ENCODE peak calls at places on chromosomes 11 and 22, in six cellular contexts. P, C, D, V, O and R are unnamed samples.
A peak's percentile ranks its signal among the peaks of the same experiment; 100 is the strongest.

GRCh38 chr22:30047364-30047738 is 32.9 kb upstream of the HORMAD2 start:
- DNase-seq in V (no peak), P (no peak), D (no peak), C (no peak), O (no peak), R (peak; percentile 19)

GRCh38 chr11:121282886-121283502 is 9.6 kb upstream of the SC5D start:
- DNase-seq in O (no peak), C (no peak), D (no peak), P (no peak), V (no peak), R (no peak)

GRCh38 chr11:45232341-45233080 is 53.6 kb downstream of the SYT13 start:
- DNase-seq in D (no peak), P (no peak), C (peak; percentile 47), V (no peak), O (no peak), R (no peak)

GRCh38 chr11:79264284-79264683 is 176.5 kb downstream of the TENM4 start:
- DNase-seq in D (no peak), P (no peak), C (no peak), O (no peak), V (no peak), R (no peak)

GRCh38 chr22:43504666-43505261 is 93.0 kb downstream of the MPPED1 start:
- DNase-seq in D (no peak), C (no peak), V (no peak), O (no peak), P (no peak), R (no peak)

GRCh38 chr11:33334627-33335026 is 77.4 kb downstream of the HIPK3 start:
- DNase-seq in D (no peak), V (no peak), C (no peak), O (no peak), P (no peak), R (no peak)

GRCh38 chr11:19827399-19828135 is 114.9 kb downstream of the NAV2 start:
- DNase-seq in D (no peak), V (no peak), P (no peak), C (no peak), O (no peak), R (no peak)

GRCh38 chr11:117328414-117329010 is 858 bp downstream of the CEP164 start:
- DNase-seq in P (peak; percentile 56), C (no peak), D (peak; percentile 36), O (no peak), V (no peak), R (no peak)

GRCh38 chr22:26432619-26433311 is 3.7 kb downstream of the ASPHD2 start:
- DNase-seq in O (no peak), D (no peak), V (no peak), P (no peak), C (no peak), R (no peak)

DNA sequence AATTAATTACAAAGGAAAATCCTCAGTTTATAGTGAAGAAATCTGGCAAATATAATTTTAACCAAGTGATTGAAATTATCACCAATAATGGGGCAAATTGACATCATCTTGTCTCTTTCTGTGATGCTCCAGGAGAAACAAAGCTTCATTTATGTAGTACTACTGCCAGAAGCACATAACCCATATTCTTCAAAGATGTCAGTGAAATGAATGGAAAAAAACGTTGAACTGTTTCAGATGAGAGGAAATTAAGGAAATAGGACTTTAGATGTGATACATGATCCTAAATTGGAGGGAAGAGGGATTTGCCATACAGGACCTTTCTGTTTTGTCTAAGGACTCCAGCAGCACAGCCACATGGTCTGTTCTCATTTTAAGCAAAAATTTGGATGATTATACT is 57.6 kb downstream of the PPP6R3 start:
- DNase-seq in O (no peak), C (no peak), P (no peak), V (no peak), D (no peak), R (no peak)
- H3K27ac ChIP-seq in O (no peak overlapping the region), C (no peak overlapping the region), P (no peak overlapping the region), V (no peak overlapping the region), D (no peak overlapping the region), R (no peak overlapping the region)

GRCh38 chr11:39681428-39681827 is 1778.0 kb downstream of the LRRC4C start:
- DNase-seq in D (no peak), C (no peak), P (no peak), V (no peak), O (no peak), R (no peak)
- H3K27ac ChIP-seq in D (no peak overlapping the region), C (no peak overlapping the region), P (no peak overlapping the region), V (no peak overlapping the region), O (no peak overlapping the region), R (no peak overlapping the region)

DNA sequence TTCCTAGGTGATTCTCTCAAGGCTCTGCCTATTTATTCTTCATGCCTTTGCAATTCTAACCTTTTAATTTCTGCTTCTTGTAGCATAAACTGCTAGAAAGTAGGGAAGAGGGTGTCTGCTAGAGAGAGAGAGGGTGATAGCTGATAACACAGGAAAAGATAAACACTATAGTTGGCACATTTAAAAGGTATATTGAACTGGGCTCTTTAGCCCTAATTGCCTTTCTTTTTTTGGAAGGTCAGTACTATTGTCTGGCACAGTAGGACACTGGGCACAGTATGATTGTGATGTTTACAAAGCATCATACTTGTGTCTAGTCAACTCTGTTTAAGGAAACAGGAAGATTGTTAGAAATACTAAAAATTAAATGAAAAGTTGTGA is 33.3 kb downstream of the TEAD1 start:
- DNase-seq in C (no peak), O (no peak), P (no peak), V (no peak), D (no peak), R (no peak)
- H3K27ac ChIP-seq in C (no peak overlapping the region), O (no peak overlapping the region), P (no peak overlapping the region), V (no peak overlapping the region), D (no peak overlapping the region), R (no peak overlapping the region)

GRCh38 chr11:93850585-93851018 is at the start of gene VSTM5:
- DNase-seq in V (no peak), C (no peak), O (no peak), D (no peak), P (no peak), R (no peak)
- H3K27ac ChIP-seq in V (peak within 1 kb of the TSS; percentile 83), C (no peak within 1 kb of the TSS), O (no peak within 1 kb of the TSS), D (no peak within 1 kb of the TSS), P (no peak within 1 kb of the TSS), R (no peak within 1 kb of the TSS)

DNA sequence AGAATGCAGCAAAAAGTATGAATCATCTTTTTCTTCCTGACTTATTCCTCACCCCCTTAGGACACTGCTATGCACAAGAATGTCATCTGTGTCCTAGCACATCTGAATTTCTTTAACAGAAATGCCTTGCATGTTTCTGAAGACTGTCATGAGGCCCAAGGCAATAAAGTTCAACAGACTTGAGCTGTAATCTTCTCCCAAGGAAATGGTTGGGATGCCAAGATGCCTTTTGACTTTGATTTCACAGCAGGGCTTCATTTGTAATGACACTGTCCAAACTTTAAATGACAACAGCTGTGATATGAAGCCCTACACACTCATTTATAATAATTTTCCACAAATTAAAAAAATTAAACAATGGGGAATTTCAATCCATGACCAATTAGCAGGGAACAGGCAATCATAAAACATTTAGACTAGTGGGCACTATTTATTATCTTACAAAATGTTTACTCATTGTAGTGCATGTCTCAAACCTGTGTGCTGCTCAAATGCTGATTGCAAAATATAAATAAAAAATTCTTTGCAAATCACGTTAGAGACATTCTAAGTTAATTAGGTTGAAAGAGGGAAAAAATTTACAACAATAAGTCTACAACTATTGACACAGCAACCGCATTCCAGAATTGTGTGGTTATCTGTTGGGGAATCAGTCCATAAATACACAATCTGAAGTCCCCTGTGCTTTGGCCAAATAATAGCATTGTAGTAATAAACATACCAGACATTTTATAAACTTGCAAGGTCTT is 242.3 kb downstream of the SWAP70 start:
- DNase-seq in P (peak; percentile 96), C (no peak), V (no peak), D (no peak), O (no peak), R (peak; percentile 83)
- H3K27ac ChIP-seq in P (peak overlapping the region; percentile 75), C (peak overlapping the region; percentile 75), V (no peak overlapping the region), D (no peak overlapping the region), O (no peak overlapping the region), R (peak overlapping the region; percentile 98)

GRCh38 chr22:37100589-37101127 is 8.9 kb downstream of the TMPRSS6 start:
- DNase-seq in V (no peak), P (no peak), O (no peak), D (no peak), C (no peak), R (no peak)

GRCh38 chr22:37103151-37103550 is 6.4 kb downstream of the TMPRSS6 start:
- DNase-seq in D (no peak), O (no peak), C (no peak), V (no peak), P (no peak), R (no peak)

GRCh38 chr22:37095113-37095512 is 14.4 kb downstream of the TMPRSS6 start:
- DNase-seq in C (no peak), P (no peak), V (no peak), D (no peak), O (no peak), R (no peak)

GRCh38 chr22:37101311-37102063 is 8.0 kb downstream of the TMPRSS6 start:
- DNase-seq in O (no peak), P (no peak), D (no peak), C (no peak), V (no peak), R (no peak)

GRCh38 chr22:37098976-37099577 is 10.4 kb downstream of the TMPRSS6 start:
- DNase-seq in P (peak; percentile 2), O (no peak), D (no peak), V (no peak), C (no peak), R (no peak)
- H3K27ac ChIP-seq in P (no peak overlapping the region), O (no peak overlapping the region), D (no peak overlapping the region), V (no peak overlapping the region), C (no peak overlapping the region), R (no peak overlapping the region)

GRCh38 chr11:99311870-99312269 is 291.1 kb downstream of the CNTN5 start:
- DNase-seq in P (no peak), D (no peak), V (no peak), O (no peak), C (no peak), R (no peak)
- H3K27ac ChIP-seq in P (no peak overlapping the region), D (no peak overlapping the region), V (no peak overlapping the region), O (no peak overlapping the region), C (no peak overlapping the region), R (no peak overlapping the region)